ENCODE peak calls at places on chromosomes 6 and 20, in seven cellular contexts. F, N, T, O, H, Z and I are unnamed samples. For H3K4me1, the result is how much of the 10 kb centered on the place peaks cover.

GRCh38 chr20:1491891-1492642 is 847 bp upstream of the SIRPB2 start:
- DNase-seq in F (no peak), N (no peak), T (no peak), O (no peak), H (no peak), Z (no peak), I (no peak)

GRCh38 chr6:53107091-53107490 is 41.5 kb downstream of the GCM1 start:
- DNase-seq in F (no peak), N (peak), T (no peak), O (no peak), H (no peak), Z (no peak), I (no peak)

GRCh38 chr6:130993292-130993765 is 69.7 kb downstream of the EPB41L2 start:
- DNase-seq in F (no peak), N (no peak), T (no peak), O (no peak), H (no peak), Z (no peak), I (no peak)

GRCh38 chr20:61316351-61316750 is 64.3 kb downstream of the CDH4 start:
- DNase-seq in F (no peak), N (no peak), T (no peak), O (no peak), H (no peak), Z (no peak), I (no peak)

GRCh38 chr6:90610671-90611542 is 24.0 kb upstream of the MAP3K7 start:
- DNase-seq in F (no peak), N (peak), T (peak), O (no peak), H (peak), Z (peak), I (no peak)

GRCh38 chr6:151452750-151453427 is 963 bp upstream of the RMND1 start:
- DNase-seq in F (no peak), N (peak), T (peak), O (no peak), H (no peak), Z (peak), I (no peak)

GRCh38 chr6:3808189-3808588 is 41.0 kb upstream of the FAM50B start:
- DNase-seq in F (no peak), N (peak), T (no peak), O (no peak), H (no peak), Z (no peak), I (no peak)

GRCh38 chr6:7541175-7542064 is at the start of gene DSP:
- DNase-seq in F (no peak), N (peak), T (no peak), O (no peak), H (no peak), Z (peak), I (peak)

GRCh38 chr6:87350516-87350915 is 5.9 kb downstream of the C6orf163 start:
- DNase-seq in F (no peak), N (peak), T (no peak), O (no peak), H (no peak), Z (no peak), I (no peak)

GRCh38 chr6:42777126-42777822 is 4.6 kb upstream of the BICRAL start:
- DNase-seq in F (no peak), N (peak), T (no peak), O (no peak), H (no peak), Z (no peak), I (no peak)

GRCh38 chr6:74091133-74091793 is 395.3 kb downstream of the CD109 start:
- DNase-seq in F (no peak), N (peak), T (no peak), O (no peak), H (peak), Z (no peak), I (no peak)

GRCh38 chr6:42367353-42368011 is 84.2 kb downstream of the TRERF1 start:
- DNase-seq in F (no peak), N (no peak), T (no peak), O (no peak), H (no peak), Z (no peak), I (no peak)

GRCh38 chr6:53325785-53326184 is 23.0 kb downstream of the ELOVL5 start:
- DNase-seq in F (no peak), N (peak), T (no peak), O (no peak), H (no peak), Z (no peak), I (no peak)

GRCh38 chr20:51750037-51750769 is 18.0 kb downstream of the ATP9A start:
- DNase-seq in F (no peak), N (peak), T (peak), O (no peak), H (no peak), Z (no peak), I (peak)

GRCh38 chr6:130183271-130184222 is 39.2 kb downstream of the SAMD3 start:
- DNase-seq in F (peak), N (no peak), T (no peak), O (peak), H (peak), Z (no peak), I (peak)

GRCh38 chr6:100347901-100348550 is 116.7 kb downstream of the SIM1 start:
- DNase-seq in F (no peak), N (peak), T (no peak), O (no peak), H (no peak), Z (no peak), I (no peak)

GRCh38 chr20:59787186-59787890 is 146.1 kb downstream of the SYCP2 start:
- DNase-seq in F (no peak), N (no peak), T (peak), O (no peak), H (no peak), Z (no peak), I (no peak)

GRCh38 chr6:15264412-15264811 is 18.5 kb downstream of the JARID2 start:
- DNase-seq in F (no peak), N (no peak), T (no peak), O (no peak), H (no peak), Z (no peak), I (no peak)
- H3K4me1 ChIP-seq in F (under half), N (half or more), T (under half), O (half or more), H (under half), Z (under half), I (under half)

GRCh38 chr6:112231609-112232060 is 22.7 kb downstream of the LAMA4 start:
- DNase-seq in F (no peak), N (peak), T (no peak), O (no peak), H (no peak), Z (no peak), I (no peak)
- H3K4me1 ChIP-seq in F (under half), N (half or more), T (under half), O (under half), H (under half), Z (under half), I (under half)

DNA sequence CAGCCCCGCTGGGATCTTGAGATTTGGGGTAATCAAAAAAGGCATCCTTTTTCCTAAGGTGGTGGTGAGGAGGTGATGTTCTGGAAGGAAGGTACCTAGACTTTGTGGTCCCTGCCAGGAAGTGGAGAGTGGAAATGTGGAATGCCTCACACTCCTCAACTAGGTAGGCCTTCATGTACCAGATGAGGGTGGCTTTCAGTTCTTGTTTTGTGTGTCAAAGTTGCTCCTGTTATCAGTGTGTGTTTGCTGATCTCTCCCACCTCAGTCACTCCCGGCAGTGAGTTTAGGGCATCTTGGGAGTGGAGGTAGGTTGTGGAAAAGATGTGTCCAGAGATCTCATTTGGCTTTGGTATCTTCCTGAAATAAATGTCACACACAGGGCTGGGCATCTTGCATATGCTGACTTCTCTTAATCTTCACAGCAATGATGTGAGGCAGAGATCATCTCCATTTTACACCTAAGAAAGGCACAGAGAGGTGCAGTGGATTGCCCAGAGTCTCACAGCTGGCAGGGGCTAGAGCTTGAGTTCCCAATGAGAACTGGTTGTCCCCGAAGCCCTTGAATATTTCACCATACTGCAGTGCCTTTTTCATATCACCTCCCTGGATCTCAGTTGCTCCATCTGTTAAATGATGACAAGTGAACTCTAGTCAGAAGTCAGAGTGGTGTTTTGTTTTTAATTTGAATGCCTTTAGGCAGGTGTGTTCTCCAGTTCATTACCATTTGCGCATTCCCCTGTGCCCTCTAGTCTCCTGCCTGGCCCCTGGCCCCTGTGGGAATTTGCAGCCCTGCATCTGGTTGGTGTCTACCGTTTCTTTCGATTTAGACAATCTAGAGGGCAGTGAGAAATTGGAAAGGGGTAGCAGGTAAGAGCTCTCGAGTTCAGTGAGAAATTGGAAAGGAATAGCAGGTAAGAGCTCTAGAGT is 2.9 kb downstream of the PKIG start:
- DNase-seq in F (no peak), N (no peak), T (no peak), O (no peak), H (no peak), Z (no peak), I (no peak)
- H3K4me1 ChIP-seq in F (under half), N (under half), T (under half), O (under half), H (under half), Z (under half), I (under half)

GRCh38 chr20:45047581-45048119 is 53.3 kb downstream of the KCNS1 start:
- DNase-seq in F (no peak), N (peak), T (no peak), O (no peak), H (no peak), Z (no peak), I (no peak)
- H3K4me1 ChIP-seq in F (under half), N (under half), T (under half), O (half or more), H (under half), Z (under half), I (half or more)

GRCh38 chr20:24098886-24099285 is 110.3 kb upstream of the GGTLC1 start:
- DNase-seq in F (no peak), N (peak), T (no peak), O (no peak), H (no peak), Z (no peak), I (no peak)
- H3K4me1 ChIP-seq in F (under half), N (under half), T (under half), O (under half), H (under half), Z (under half), I (under half)

DNA sequence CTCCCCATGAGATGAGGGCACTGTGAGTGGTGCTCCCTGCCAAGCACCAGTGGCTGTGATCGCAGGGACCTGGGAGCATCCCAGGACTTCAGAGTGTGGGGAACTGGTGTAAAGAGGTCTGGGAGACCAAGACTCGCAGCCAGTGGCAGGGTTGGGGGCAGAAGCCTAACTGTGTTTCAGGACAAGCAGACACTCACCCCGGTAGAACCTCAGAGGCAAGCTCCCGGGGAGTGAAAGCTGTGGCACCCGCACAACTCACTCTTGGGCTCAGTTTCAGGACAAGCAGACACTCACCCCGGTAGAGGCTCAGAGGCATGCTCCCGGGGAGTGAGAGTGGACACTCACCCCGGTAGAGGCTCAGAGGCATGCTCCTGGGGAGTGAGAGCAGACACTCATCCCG is 112.8 kb downstream of the ASXL1 start:
- DNase-seq in F (no peak), N (no peak), T (no peak), O (no peak), H (no peak), Z (no peak), I (no peak)
- H3K4me1 ChIP-seq in F (under half), N (under half), T (under half), O (under half), H (under half), Z (under half), I (under half)

GRCh38 chr20:63212393-63212730 is 3.6 kb downstream of the YTHDF1 start:
- DNase-seq in F (no peak), N (peak), T (no peak), O (no peak), H (no peak), Z (no peak), I (no peak)
- H3K4me1 ChIP-seq in F (under half), N (under half), T (under half), O (half or more), H (under half), Z (under half), I (under half)